ENCODE peak calls at places on chromosomes 5 and 9, in four cellular contexts. K, Z, F and R are unnamed samples.
A peak's percentile ranks its signal among the peaks of the same experiment; 100 is the strongest.

GRCh38 chr5:82222597-82223574 is 55.3 kb downstream of the RPS23 start:
- DNase-seq in K (no peak), Z (no peak), F (no peak), R (peak; percentile 8)

GRCh38 chr9:4596165-4596922 is 65.8 kb upstream of the PLPP6 start:
- DNase-seq in K (no peak), Z (no peak), F (no peak), R (no peak)

GRCh38 chr9:88065609-88066008 is 72.7 kb downstream of the SPATA31C2 start:
- DNase-seq in K (no peak), Z (no peak), F (no peak), R (no peak)

GRCh38 chr5:10632110-10632903 is 68.4 kb downstream of the ANKRD33B start:
- DNase-seq in K (peak; percentile 72), Z (no peak), F (no peak), R (no peak)

GRCh38 chr5:157558089-157558595 is 17.4 kb downstream of the ADAM19 start:
- DNase-seq in K (no peak), Z (no peak), F (no peak), R (peak; percentile 42)

GRCh38 chr5:67089200-67089725 is 107.3 kb downstream of the CD180 start:
- DNase-seq in K (no peak), Z (no peak), F (peak; percentile 13), R (no peak)

GRCh38 chr5:42887094-42887493 is 75.4 kb upstream of the SELENOP start:
- DNase-seq in K (no peak), Z (peak; percentile 88), F (no peak), R (no peak)

GRCh38 chr5:103446813-103447212 is 115.8 kb downstream of the NUDT12 start:
- DNase-seq in K (no peak), Z (no peak), F (no peak), R (no peak)

GRCh38 chr9:98502311-98502975 is 206.3 kb downstream of the GABBR2 start:
- DNase-seq in K (no peak), Z (no peak), F (no peak), R (no peak)

GRCh38 chr5:1136814-1137213 is 25.0 kb upstream of the SLC12A7 start:
- DNase-seq in K (no peak), Z (no peak), F (no peak), R (no peak)